ENCODE peak calls at places on chromosome 2, in eight cellular contexts. One of them, this sample, is unnamed.
A peak's percentile ranks its signal among the peaks of the same experiment; 100 is the strongest.

GRCh38 chr2:234240917-234241316 is 190.4 kb downstream of the SPP2 start:
- DNase-seq in naive thymus-derived CD4-positive, alpha-beta T cell: no peak
- DNase-seq in kidney: no peak
- DNase-seq in lower lobe of right lung: no peak
- DNase-seq in H1: no peak
- DNase-seq in psoas muscle: no peak
- DNase-seq in mammary epithelial cell: peak; percentile 84
- DNase-seq in left lung: no peak
- DNase-seq in this sample: no peak

GRCh38 chr2:151217343-151217742 is 44.3 kb downstream of the RBM43 start:
- DNase-seq in naive thymus-derived CD4-positive, alpha-beta T cell: no peak
- DNase-seq in kidney: no peak
- DNase-seq in lower lobe of right lung: no peak
- DNase-seq in H1: no peak
- DNase-seq in psoas muscle: no peak
- DNase-seq in mammary epithelial cell: no peak
- DNase-seq in left lung: no peak
- DNase-seq in this sample: no peak

GRCh38 chr2:233002829-233003657 is 10.0 kb downstream of the NGEF start:
- DNase-seq in naive thymus-derived CD4-positive, alpha-beta T cell: no peak
- DNase-seq in kidney: no peak
- DNase-seq in lower lobe of right lung: no peak
- DNase-seq in H1: no peak
- DNase-seq in psoas muscle: no peak
- DNase-seq in mammary epithelial cell: no peak
- DNase-seq in left lung: no peak
- DNase-seq in this sample: no peak

GRCh38 chr2:224563537-224563936 is 21.6 kb downstream of the CUL3 start:
- DNase-seq in naive thymus-derived CD4-positive, alpha-beta T cell: no peak
- DNase-seq in kidney: no peak
- DNase-seq in lower lobe of right lung: no peak
- DNase-seq in H1: no peak
- DNase-seq in psoas muscle: no peak
- DNase-seq in mammary epithelial cell: no peak
- DNase-seq in left lung: no peak
- DNase-seq in this sample: no peak

GRCh38 chr2:176132397-176133086 is 3.0 kb downstream of the HOXD8 start:
- DNase-seq in naive thymus-derived CD4-positive, alpha-beta T cell: no peak
- DNase-seq in kidney: peak; percentile 43
- DNase-seq in lower lobe of right lung: no peak
- DNase-seq in H1: peak; percentile 45
- DNase-seq in psoas muscle: no peak
- DNase-seq in mammary epithelial cell: no peak
- DNase-seq in left lung: no peak
- DNase-seq in this sample: no peak

GRCh38 chr2:109526442-109526970 is 87.3 kb downstream of the SEPTIN10 start:
- DNase-seq in naive thymus-derived CD4-positive, alpha-beta T cell: no peak
- DNase-seq in kidney: no peak
- DNase-seq in lower lobe of right lung: no peak
- DNase-seq in H1: no peak
- DNase-seq in psoas muscle: no peak
- DNase-seq in mammary epithelial cell: no peak
- DNase-seq in left lung: no peak
- DNase-seq in this sample: no peak

GRCh38 chr2:62473428-62473827 is 32.6 kb downstream of the TMEM17 start:
- DNase-seq in naive thymus-derived CD4-positive, alpha-beta T cell: no peak
- DNase-seq in kidney: no peak
- DNase-seq in lower lobe of right lung: no peak
- DNase-seq in H1: no peak
- DNase-seq in psoas muscle: no peak
- DNase-seq in mammary epithelial cell: no peak
- DNase-seq in left lung: no peak
- DNase-seq in this sample: no peak

GRCh38 chr2:15733867-15734765 is 142.4 kb downstream of the DDX1 start:
- DNase-seq in naive thymus-derived CD4-positive, alpha-beta T cell: no peak
- DNase-seq in kidney: no peak
- DNase-seq in lower lobe of right lung: no peak
- DNase-seq in H1: no peak
- DNase-seq in psoas muscle: no peak
- DNase-seq in mammary epithelial cell: no peak
- DNase-seq in left lung: peak; percentile 50
- DNase-seq in this sample: no peak

GRCh38 chr2:83196225-83196624 is 1262.9 kb downstream of the SUCLG1 start:
- DNase-seq in naive thymus-derived CD4-positive, alpha-beta T cell: no peak
- DNase-seq in kidney: no peak
- DNase-seq in lower lobe of right lung: no peak
- DNase-seq in H1: no peak
- DNase-seq in psoas muscle: no peak
- DNase-seq in mammary epithelial cell: peak; percentile 33
- DNase-seq in left lung: no peak
- DNase-seq in this sample: no peak

GRCh38 chr2:237482485-237482884 is 4.6 kb upstream of the MLPH start:
- DNase-seq in naive thymus-derived CD4-positive, alpha-beta T cell: no peak
- DNase-seq in kidney: peak; percentile 88
- DNase-seq in lower lobe of right lung: peak; percentile 94
- DNase-seq in H1: no peak
- DNase-seq in psoas muscle: peak; percentile 93
- DNase-seq in mammary epithelial cell: no peak
- DNase-seq in left lung: peak; percentile 93
- DNase-seq in this sample: no peak

GRCh38 chr2:88452151-88452851 is at the start of gene FOXI3:
- DNase-seq in naive thymus-derived CD4-positive, alpha-beta T cell: no peak
- DNase-seq in kidney: no peak
- DNase-seq in lower lobe of right lung: no peak
- DNase-seq in H1: peak; percentile 76
- DNase-seq in psoas muscle: no peak
- DNase-seq in mammary epithelial cell: peak; percentile 31
- DNase-seq in left lung: no peak
- DNase-seq in this sample: no peak

GRCh38 chr2:227052879-227053278 is 111.1 kb downstream of the COL4A4 start:
- DNase-seq in naive thymus-derived CD4-positive, alpha-beta T cell: no peak
- DNase-seq in kidney: no peak
- DNase-seq in lower lobe of right lung: no peak
- DNase-seq in H1: no peak
- DNase-seq in psoas muscle: no peak
- DNase-seq in mammary epithelial cell: no peak
- DNase-seq in left lung: no peak
- DNase-seq in this sample: no peak

GRCh38 chr2:229713371-229714079 is 830 bp downstream of the DNER start:
- DNase-seq in naive thymus-derived CD4-positive, alpha-beta T cell: no peak
- DNase-seq in kidney: peak; percentile 70
- DNase-seq in lower lobe of right lung: no peak
- DNase-seq in H1: peak; percentile 84
- DNase-seq in psoas muscle: no peak
- DNase-seq in mammary epithelial cell: no peak
- DNase-seq in left lung: no peak
- DNase-seq in this sample: no peak

GRCh38 chr2:740446-741293 is 63.5 kb upstream of the TMEM18 start:
- DNase-seq in naive thymus-derived CD4-positive, alpha-beta T cell: no peak
- DNase-seq in kidney: peak; percentile 93
- DNase-seq in lower lobe of right lung: peak; percentile 75
- DNase-seq in H1: peak; percentile 98
- DNase-seq in psoas muscle: peak; percentile 68
- DNase-seq in mammary epithelial cell: peak; percentile 92
- DNase-seq in left lung: peak; percentile 84
- DNase-seq in this sample: no peak

GRCh38 chr2:66700181-66700686 is 265.3 kb downstream of the MEIS1 start:
- DNase-seq in naive thymus-derived CD4-positive, alpha-beta T cell: no peak
- DNase-seq in kidney: no peak
- DNase-seq in lower lobe of right lung: no peak
- DNase-seq in H1: no peak
- DNase-seq in psoas muscle: no peak
- DNase-seq in mammary epithelial cell: peak; percentile 19
- DNase-seq in left lung: no peak
- DNase-seq in this sample: no peak

GRCh38 chr2:43356774-43357173 is 130.4 kb upstream of the ZFP36L2 start:
- DNase-seq in naive thymus-derived CD4-positive, alpha-beta T cell: no peak
- DNase-seq in kidney: no peak
- DNase-seq in lower lobe of right lung: no peak
- DNase-seq in H1: no peak
- DNase-seq in psoas muscle: no peak
- DNase-seq in mammary epithelial cell: no peak
- DNase-seq in left lung: no peak
- DNase-seq in this sample: no peak

GRCh38 chr2:240960963-240961876 is 37.2 kb upstream of the SNED1 start:
- DNase-seq in naive thymus-derived CD4-positive, alpha-beta T cell: no peak
- DNase-seq in kidney: no peak
- DNase-seq in lower lobe of right lung: no peak
- DNase-seq in H1: no peak
- DNase-seq in psoas muscle: peak; percentile 37
- DNase-seq in mammary epithelial cell: no peak
- DNase-seq in left lung: peak; percentile 34
- DNase-seq in this sample: no peak

GRCh38 chr2:227661827-227662226 is 4.8 kb upstream of the SCYGR5 start:
- DNase-seq in naive thymus-derived CD4-positive, alpha-beta T cell: no peak
- DNase-seq in kidney: no peak
- DNase-seq in lower lobe of right lung: no peak
- DNase-seq in H1: no peak
- DNase-seq in psoas muscle: no peak
- DNase-seq in mammary epithelial cell: no peak
- DNase-seq in left lung: no peak
- DNase-seq in this sample: no peak

GRCh38 chr2:210955591-210955990 is 399.2 kb downstream of the CPS1 start:
- DNase-seq in naive thymus-derived CD4-positive, alpha-beta T cell: no peak
- DNase-seq in kidney: no peak
- DNase-seq in lower lobe of right lung: no peak
- DNase-seq in H1: no peak
- DNase-seq in psoas muscle: no peak
- DNase-seq in mammary epithelial cell: peak; percentile 75
- DNase-seq in left lung: no peak
- DNase-seq in this sample: no peak

GRCh38 chr2:220493871-220494525 is 866.6 kb downstream of the SLC4A3 start:
- DNase-seq in naive thymus-derived CD4-positive, alpha-beta T cell: no peak
- DNase-seq in kidney: no peak
- DNase-seq in lower lobe of right lung: no peak
- DNase-seq in H1: no peak
- DNase-seq in psoas muscle: no peak
- DNase-seq in mammary epithelial cell: no peak
- DNase-seq in left lung: no peak
- DNase-seq in this sample: no peak

GRCh38 chr2:99442837-99443236 is 47.0 kb downstream of the REV1 start:
- DNase-seq in naive thymus-derived CD4-positive, alpha-beta T cell: no peak
- DNase-seq in kidney: no peak
- DNase-seq in lower lobe of right lung: no peak
- DNase-seq in H1: no peak
- DNase-seq in psoas muscle: no peak
- DNase-seq in mammary epithelial cell: no peak
- DNase-seq in left lung: no peak
- DNase-seq in this sample: no peak

GRCh38 chr2:96811916-96812315 is 4.2 kb upstream of the CNNM3 start:
- DNase-seq in naive thymus-derived CD4-positive, alpha-beta T cell: no peak
- DNase-seq in kidney: no peak
- DNase-seq in lower lobe of right lung: no peak
- DNase-seq in H1: no peak
- DNase-seq in psoas muscle: peak; percentile 84
- DNase-seq in mammary epithelial cell: no peak
- DNase-seq in left lung: no peak
- DNase-seq in this sample: no peak

GRCh38 chr2:123157016-123157415 is 868.1 kb upstream of the CNTNAP5 start:
- DNase-seq in naive thymus-derived CD4-positive, alpha-beta T cell: no peak
- DNase-seq in kidney: no peak
- DNase-seq in lower lobe of right lung: no peak
- DNase-seq in H1: no peak
- DNase-seq in psoas muscle: no peak
- DNase-seq in mammary epithelial cell: no peak
- DNase-seq in left lung: no peak
- DNase-seq in this sample: no peak
- H3K9me3 ChIP-seq in naive thymus-derived CD4-positive, alpha-beta T cell: no peaks in the 10 kb centered on the region
- H3K9me3 ChIP-seq in kidney: no peaks in the 10 kb centered on the region
- H3K9me3 ChIP-seq in lower lobe of right lung: no peaks in the 10 kb centered on the region
- H3K9me3 ChIP-seq in H1: no peaks in the 10 kb centered on the region
- H3K9me3 ChIP-seq in psoas muscle: no peaks in the 10 kb centered on the region
- H3K9me3 ChIP-seq in mammary epithelial cell: peaks cover 2% of the 10 kb centered on the region
- H3K9me3 ChIP-seq in left lung: no peaks in the 10 kb centered on the region
- H3K9me3 ChIP-seq in this sample: no peaks in the 10 kb centered on the region

DNA sequence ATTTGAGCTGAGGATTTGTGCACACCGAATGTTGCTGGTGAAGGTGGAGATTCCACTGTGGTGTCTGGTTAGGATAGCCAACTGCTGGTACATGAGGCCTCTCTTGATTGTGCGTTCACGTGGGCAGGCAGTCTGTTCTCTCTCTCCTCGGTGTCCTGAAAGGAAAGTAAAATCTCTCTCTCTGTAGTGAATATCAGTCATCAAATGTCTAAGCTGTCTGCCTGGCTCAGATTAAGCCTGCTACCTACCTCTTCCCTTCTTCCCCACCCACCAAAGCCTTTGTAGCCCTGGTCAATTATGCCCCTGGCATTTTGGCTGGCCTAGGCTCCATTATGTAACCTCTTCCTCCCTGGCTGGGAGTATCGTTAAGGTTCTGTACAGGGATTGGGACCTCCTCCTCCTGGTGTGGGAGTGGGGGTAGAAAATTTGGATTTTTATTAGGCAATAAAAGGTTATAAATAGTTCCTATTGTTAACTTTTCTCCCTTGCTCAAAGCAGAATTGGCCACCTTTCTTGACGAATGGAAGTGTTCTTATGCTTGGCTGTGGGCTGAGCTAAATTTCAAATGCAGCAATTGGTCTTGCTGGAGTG is 148.9 kb downstream of the WDSUB1 start:
- DNase-seq in naive thymus-derived CD4-positive, alpha-beta T cell: no peak
- DNase-seq in kidney: no peak
- DNase-seq in lower lobe of right lung: no peak
- DNase-seq in H1: no peak
- DNase-seq in psoas muscle: no peak
- DNase-seq in mammary epithelial cell: no peak
- DNase-seq in left lung: no peak
- DNase-seq in this sample: no peak
- H3K27ac ChIP-seq in naive thymus-derived CD4-positive, alpha-beta T cell: no peak overlapping the region
- H3K27ac ChIP-seq in kidney: no peak overlapping the region
- H3K27ac ChIP-seq in lower lobe of right lung: peak overlapping the region; percentile 7
- H3K27ac ChIP-seq in H1: no peak overlapping the region
- H3K27ac ChIP-seq in psoas muscle: no peak overlapping the region
- H3K27ac ChIP-seq in mammary epithelial cell: no peak overlapping the region
- H3K27ac ChIP-seq in left lung: no peak overlapping the region
- H3K27ac ChIP-seq in this sample: peak overlapping the region; percentile 57

GRCh38 chr2:136131961-136132839 is 14.3 kb upstream of the CXCR4 start:
- DNase-seq in naive thymus-derived CD4-positive, alpha-beta T cell: peak; percentile 94
- DNase-seq in kidney: no peak
- DNase-seq in lower lobe of right lung: peak; percentile 62
- DNase-seq in H1: no peak
- DNase-seq in psoas muscle: no peak
- DNase-seq in mammary epithelial cell: no peak
- DNase-seq in left lung: peak; percentile 41
- DNase-seq in this sample: no peak
- H3K4me1 ChIP-seq in naive thymus-derived CD4-positive, alpha-beta T cell: peaks cover 92% of the 10 kb centered on the region
- H3K4me1 ChIP-seq in kidney: peaks cover 2% of the 10 kb centered on the region
- H3K4me1 ChIP-seq in lower lobe of right lung: peaks cover 25% of the 10 kb centered on the region
- H3K4me1 ChIP-seq in H1: no peaks in the 10 kb centered on the region
- H3K4me1 ChIP-seq in psoas muscle: no peaks in the 10 kb centered on the region
- H3K4me1 ChIP-seq in mammary epithelial cell: peaks cover 9% of the 10 kb centered on the region
- H3K4me1 ChIP-seq in left lung: no peaks in the 10 kb centered on the region
- H3K4me1 ChIP-seq in this sample: no peaks in the 10 kb centered on the region

DNA sequence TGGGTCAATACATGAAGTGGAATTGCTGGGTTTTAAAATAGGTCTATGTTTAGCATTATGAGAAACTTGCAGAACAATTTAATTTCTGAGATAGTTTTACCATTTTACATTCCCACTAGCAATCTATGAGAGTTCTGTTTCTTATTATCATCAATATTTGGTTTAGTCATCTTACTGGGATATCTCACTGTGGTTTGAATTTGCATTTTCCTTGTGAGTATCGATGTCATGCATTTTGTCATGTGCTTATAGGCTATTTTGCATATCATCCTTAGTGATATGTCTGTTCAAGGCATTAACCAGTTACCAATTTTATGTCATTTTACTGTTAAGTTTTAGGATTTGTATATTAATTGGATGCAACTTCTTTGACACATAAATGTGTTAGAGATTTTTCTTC is 204.4 kb downstream of the MCFD2 start:
- DNase-seq in naive thymus-derived CD4-positive, alpha-beta T cell: no peak
- DNase-seq in kidney: no peak
- DNase-seq in lower lobe of right lung: no peak
- DNase-seq in H1: no peak
- DNase-seq in psoas muscle: no peak
- DNase-seq in mammary epithelial cell: no peak
- DNase-seq in left lung: no peak
- DNase-seq in this sample: no peak
- H3K9me3 ChIP-seq in naive thymus-derived CD4-positive, alpha-beta T cell: no peaks in the 10 kb centered on the region
- H3K9me3 ChIP-seq in kidney: no peaks in the 10 kb centered on the region
- H3K9me3 ChIP-seq in lower lobe of right lung: peaks cover 25% of the 10 kb centered on the region
- H3K9me3 ChIP-seq in H1: peaks cover 5% of the 10 kb centered on the region
- H3K9me3 ChIP-seq in psoas muscle: peaks cover 15% of the 10 kb centered on the region
- H3K9me3 ChIP-seq in mammary epithelial cell: peaks cover 4% of the 10 kb centered on the region
- H3K9me3 ChIP-seq in left lung: no peaks in the 10 kb centered on the region
- H3K9me3 ChIP-seq in this sample: no peaks in the 10 kb centered on the region